ENCODE peak calls at places on chromosomes 12 and 14, in five cellular contexts. C is BE2C, X is sigmoid colon, G is IMR-90, U is kidney. K is an unnamed sample.

GRCh38 chr12:118023461-118023860 is 7.0 kb downstream of the RFC5 start:
- DNase-seq in C (no peak), X (no peak), G (no peak), U (no peak), K (no peak)

GRCh38 chr12:79908366-79908765 is 26.5 kb downstream of the PPP1R12A start:
- DNase-seq in C (no peak), X (no peak), G (no peak), U (no peak), K (no peak)

GRCh38 chr12:65656904-65657351 is 167.4 kb upstream of the HMGA2 start:
- DNase-seq in C (no peak), X (no peak), G (peak; percentile 99), U (no peak), K (peak; percentile 58)

GRCh38 chr12:22600226-22600625 is 24.7 kb upstream of the ETNK1 start:
- DNase-seq in C (no peak), X (no peak), G (no peak), U (no peak), K (no peak)

GRCh38 chr12:7555752-7556151 is 52.2 kb upstream of the CD163 start:
- DNase-seq in C (no peak), X (no peak), G (peak; percentile 73), U (no peak), K (peak; percentile 9)

GRCh38 chr12:21989819-21990412 is 48.7 kb upstream of the ABCC9 start:
- DNase-seq in C (no peak), X (no peak), G (peak; percentile 66), U (no peak), K (peak; percentile 17)

GRCh38 chr12:121580959-121581680 is at the start of gene KDM2B:
- DNase-seq in C (no peak), X (peak; percentile 75), G (peak; percentile 67), U (no peak), K (no peak)

GRCh38 chr12:89949457-89950195 is 241.0 kb upstream of the ATP2B1 start:
- DNase-seq in C (no peak), X (no peak), G (peak; percentile 64), U (no peak), K (peak; percentile 51)

GRCh38 chr12:53750812-53751335 is 905 bp downstream of the CISTR start:
- DNase-seq in C (peak; percentile 33), X (no peak), G (peak; percentile 19), U (peak; percentile 81), K (no peak)

GRCh38 chr14:100589760-100590469 is 2.7 kb upstream of the BEGAIN start:
- DNase-seq in C (no peak), X (peak; percentile 35), G (no peak), U (no peak), K (no peak)

GRCh38 chr12:99771659-99772058 is 124.1 kb downstream of the GARIN6 start:
- DNase-seq in C (no peak), X (no peak), G (no peak), U (no peak), K (no peak)

GRCh38 chr12:29782821-29783772 is 645 bp downstream of the TMTC1 start:
- DNase-seq in C (peak; percentile 43), X (peak; percentile 75), G (peak; percentile 31), U (peak; percentile 84), K (no peak)

GRCh38 chr14:32991706-32992105 is 53.0 kb downstream of the NPAS3 start:
- DNase-seq in C (no peak), X (no peak), G (no peak), U (no peak), K (peak; percentile 5)

GRCh38 chr12:93167841-93168492 is 209.8 kb upstream of the NUDT4 start:
- DNase-seq in C (no peak), X (no peak), G (no peak), U (no peak), K (no peak)

GRCh38 chr12:57740656-57741412 is 2.3 kb upstream of the AGAP2 start:
- DNase-seq in C (no peak), X (no peak), G (no peak), U (no peak), K (no peak)

GRCh38 chr14:68662395-68662794 is 130.5 kb downstream of the ZFP36L1 start:
- DNase-seq in C (no peak), X (no peak), G (peak; percentile 16), U (no peak), K (no peak)

GRCh38 chr12:76413121-76413520 is 64.9 kb upstream of the BBS10 start:
- DNase-seq in C (no peak), X (no peak), G (no peak), U (no peak), K (no peak)

GRCh38 chr12:83573676-83574075 is 887.0 kb downstream of the TMTC2 start:
- DNase-seq in C (no peak), X (no peak), G (no peak), U (no peak), K (peak; percentile 64)

GRCh38 chr12:30537228-30537627 is 158.4 kb downstream of the IPO8 start:
- DNase-seq in C (no peak), X (no peak), G (no peak), U (no peak), K (no peak)

GRCh38 chr12:19223018-19223417 is 93.5 kb downstream of the PLEKHA5 start:
- DNase-seq in C (no peak), X (no peak), G (no peak), U (no peak), K (no peak)

GRCh38 chr12:51027342-51027835 is 1.2 kb upstream of the SLC11A2 start:
- DNase-seq in C (no peak), X (no peak), G (no peak), U (no peak), K (no peak)

GRCh38 chr14:85617799-85618198 is 87.9 kb downstream of the FLRT2 start:
- DNase-seq in C (no peak), X (no peak), G (no peak), U (no peak), K (no peak)

GRCh38 chr14:105980224-105980623 is 453.8 kb downstream of the TMEM121 start:
- DNase-seq in C (no peak), X (no peak), G (no peak), U (no peak), K (no peak)

GRCh38 chr12:8913702-8914032 is 642 bp upstream of the PHC1 start:
- DNase-seq in C (no peak), X (no peak), G (no peak), U (no peak), K (no peak)

GRCh38 chr12:58424735-58425379 is 483.5 kb downstream of the ATP23 start:
- DNase-seq in C (no peak), X (no peak), G (no peak), U (no peak), K (no peak)

GRCh38 chr12:32794281-32794680 is 38.6 kb upstream of the YARS2 start:
- DNase-seq in C (no peak), X (no peak), G (no peak), U (no peak), K (no peak)

GRCh38 chr14:96177766-96178377 is 26.8 kb upstream of the BDKRB2 start:
- DNase-seq in C (no peak), X (peak; percentile 73), G (no peak), U (peak; percentile 54), K (no peak)

GRCh38 chr12:110256780-110257431 is 24.1 kb upstream of the ATP2A2 start:
- DNase-seq in C (no peak), X (peak; percentile 74), G (no peak), U (peak; percentile 77), K (no peak)

GRCh38 chr12:116189692-116190091 is 87.8 kb downstream of the MED13L start:
- DNase-seq in C (no peak), X (no peak), G (no peak), U (no peak), K (no peak)

GRCh38 chr14:53921027-53921426 is 35.6 kb downstream of the BMP4 start:
- DNase-seq in C (no peak), X (no peak), G (no peak), U (no peak), K (no peak)

GRCh38 chr14:58082491-58083098 is 69.4 kb downstream of the ARMH4 start:
- DNase-seq in C (no peak), X (no peak), G (peak; percentile 89), U (no peak), K (peak; percentile 83)

GRCh38 chr14:58082011-58082410 is 70.0 kb downstream of the ARMH4 start:
- DNase-seq in C (no peak), X (no peak), G (peak; percentile 51), U (no peak), K (no peak)

GRCh38 chr14:58085877-58086276 is 66.1 kb downstream of the ARMH4 start:
- DNase-seq in C (no peak), X (no peak), G (no peak), U (no peak), K (no peak)
- H3K4me3 ChIP-seq in C (no peak overlapping the region), X (no peak overlapping the region), G (no peak overlapping the region), U (no peak overlapping the region), K (no peak overlapping the region)

DNA sequence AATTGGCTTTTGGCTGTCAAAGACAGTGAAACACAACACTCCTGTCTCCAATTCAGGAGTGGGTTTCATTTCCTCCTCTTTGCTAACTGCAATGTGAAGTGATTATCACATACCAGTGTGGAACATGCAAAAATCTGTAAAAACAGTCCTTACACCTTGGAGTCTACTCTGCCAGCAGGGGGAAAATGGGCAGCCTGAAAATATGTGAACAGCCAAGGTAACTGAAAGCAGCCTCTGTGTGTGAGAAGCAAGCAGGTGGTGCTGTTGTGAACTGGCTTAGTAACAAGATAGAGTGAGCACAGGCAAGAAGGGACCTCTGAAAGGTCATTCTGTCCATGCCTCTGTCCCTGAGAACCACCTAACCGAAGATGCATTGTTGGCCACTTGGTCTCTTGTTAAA is 6.0 kb downstream of the PRMT8 start:
- DNase-seq in C (no peak), X (no peak), G (no peak), U (no peak), K (no peak)
- TF ChIP-seq CTCF in C (no peak), X (no peak), G (no peak), U (no peak), K (peak; percentile 28)

DNA sequence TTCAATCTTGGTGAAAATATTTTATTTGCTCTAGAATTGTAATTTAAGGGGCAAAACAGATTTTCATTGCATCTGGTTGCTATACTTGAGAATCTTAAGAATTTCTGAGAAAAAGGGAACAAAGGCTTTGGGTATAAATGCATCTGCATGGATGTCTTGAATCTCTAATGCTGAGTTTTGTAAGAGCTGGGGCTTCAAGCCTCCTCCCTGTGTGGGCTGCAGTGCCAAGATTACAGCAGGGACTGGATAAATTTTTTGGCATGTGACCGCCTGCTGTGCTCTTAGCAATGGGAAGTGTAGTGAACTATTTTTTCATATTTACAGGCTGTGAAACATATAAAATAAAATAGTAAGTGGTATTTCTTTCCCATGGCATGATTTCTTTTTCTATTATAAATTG is 70.0 kb downstream of the SLC38A6 start:
- DNase-seq in C (no peak), X (no peak), G (peak; percentile 10), U (no peak), K (no peak)
- H3K4me3 ChIP-seq in C (no peak overlapping the region), X (no peak overlapping the region), G (no peak overlapping the region), U (no peak overlapping the region), K (no peak overlapping the region)

DNA sequence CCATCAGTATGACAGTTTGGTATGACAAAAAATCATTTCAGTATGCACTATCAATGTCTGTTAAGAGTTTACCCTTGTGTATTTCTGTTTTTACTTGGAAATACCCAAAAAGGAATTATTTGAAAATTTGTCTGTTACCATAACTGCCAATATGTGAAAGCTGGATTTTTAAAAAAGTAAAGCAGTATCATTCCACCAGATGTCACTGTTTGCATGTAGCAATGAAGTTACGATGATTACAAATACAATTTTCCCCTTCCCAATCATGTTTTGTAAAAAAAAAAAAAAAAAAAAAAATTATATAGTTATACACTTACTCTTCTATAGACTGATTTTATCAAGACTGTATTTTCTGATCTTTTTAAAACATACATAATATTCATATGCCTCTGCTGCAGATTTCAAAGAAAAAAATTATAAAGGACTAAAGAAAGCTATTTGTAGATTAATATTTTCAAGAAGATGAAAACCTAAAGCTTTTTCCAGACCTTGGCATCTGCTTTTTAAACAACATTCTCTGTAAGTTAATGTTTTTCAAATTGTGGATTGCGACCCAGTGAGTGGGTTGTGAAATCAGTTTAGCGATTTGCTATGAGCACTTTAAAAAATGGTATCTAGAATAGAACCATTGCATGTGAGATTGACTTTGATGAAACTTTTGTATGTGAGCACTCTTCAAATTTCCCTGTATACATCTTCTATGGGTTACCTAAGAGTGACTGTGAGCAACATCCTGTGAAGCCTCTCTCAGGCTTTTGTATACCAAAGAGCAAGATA is 114.2 kb downstream of the TTC6 start:
- DNase-seq in C (no peak), X (no peak), G (peak; percentile 39), U (no peak), K (no peak)
- TF ChIP-seq CTCF in C (peak; percentile 44), X (no peak), G (peak; percentile 57), U (no peak), K (peak; percentile 56)